ENCODE peak calls at places on chromosome 16, in ten cellular contexts. Y is brain microvascular endothelial cell, R is thoracic aorta, A is AG10803, S is RWPE1, Z is neural progenitor cell, U is fibroblast of villous mesenchyme, E is mucosa of descending colon, P is BJ, W is Calu3. L is an unnamed sample.
A peak's percentile ranks its signal among the peaks of the same experiment; 100 is the strongest.

GRCh38 chr16:52597772-52598483 is 51.0 kb upstream of the TOX3 start:
- DNase-seq in Y (no peak), Z (peak; percentile 62), W (peak; percentile 70), R (no peak), E (no peak), A (no peak), P (no peak), U (no peak), S (peak; percentile 17), L (no peak)

GRCh38 chr16:57528499-57529323 is 7.7 kb downstream of the CCDC102A start:
- DNase-seq in Z (peak; percentile 89), S (no peak), A (no peak), U (no peak), Y (no peak), E (peak; percentile 78), W (peak; percentile 70), R (no peak), P (no peak), L (no peak)

GRCh38 chr16:80298676-80299075 is 242.1 kb upstream of the DYNLRB2 start:
- DNase-seq in P (no peak), S (no peak), U (no peak), R (no peak), E (no peak), A (no peak), W (no peak), Y (no peak), Z (no peak), L (no peak)

GRCh38 chr16:12349950-12350842 is 373.7 kb downstream of the SNX29 start:
- DNase-seq in R (no peak), A (no peak), P (no peak), U (no peak), W (no peak), S (no peak), Y (no peak), E (no peak), Z (no peak), L (no peak)

GRCh38 chr16:88633684-88634140 is 4.7 kb upstream of the IL17C start:
- DNase-seq in S (no peak), E (peak; percentile 83), Y (peak; percentile 30), Z (peak; percentile 69), W (peak; percentile 64), U (peak; percentile 44), P (no peak), A (no peak), R (no peak), L (no peak)

GRCh38 chr16:53717577-53717976 is 13.6 kb downstream of the FTO start:
- DNase-seq in A (no peak), Z (no peak), R (no peak), E (no peak), P (no peak), W (no peak), U (no peak), Y (no peak), S (no peak), L (no peak)

GRCh38 chr16:76280421-76280820 is 3.2 kb downstream of the CNTNAP4 start:
- DNase-seq in R (no peak), U (no peak), Z (no peak), A (no peak), P (no peak), W (no peak), Y (no peak), S (no peak), E (no peak), L (no peak)

GRCh38 chr16:10688291-10688690 is 6.4 kb downstream of the TEKT5 start:
- DNase-seq in R (no peak), W (peak; percentile 56), E (no peak), S (no peak), U (no peak), P (no peak), Y (no peak), A (no peak), Z (no peak), L (no peak)

GRCh38 chr16:10736926-10737625 is 6.6 kb upstream of the NUBP1 start:
- DNase-seq in P (no peak), Z (peak; percentile 69), E (no peak), U (peak; percentile 74), W (peak; percentile 79), R (no peak), S (peak; percentile 65), Y (peak; percentile 44), A (peak; percentile 61), L (peak; percentile 62)

GRCh38 chr16:87570938-87571867 is 31.1 kb upstream of the JPH3 start:
- DNase-seq in Y (no peak), A (peak; percentile 61), P (no peak), E (no peak), Z (peak; percentile 73), W (peak; percentile 80), R (peak; percentile 28), S (no peak), U (peak; percentile 67), L (no peak)

GRCh38 chr16:56281256-56281805 is 90.0 kb downstream of the GNAO1 start:
- DNase-seq in R (no peak), Z (peak; percentile 95), W (no peak), Y (peak; percentile 11), E (no peak), S (peak; percentile 35), A (no peak), U (no peak), P (no peak), L (peak; percentile 41)
- TF ChIP-seq CTCF in R (no peak), Z (peak; percentile 62), W (peak; percentile 23), Y (peak; percentile 68), E (no peak), S (no peak), A (peak; percentile 49), U (peak; percentile 44), P (peak; percentile 52), L (peak; percentile 52)

DNA sequence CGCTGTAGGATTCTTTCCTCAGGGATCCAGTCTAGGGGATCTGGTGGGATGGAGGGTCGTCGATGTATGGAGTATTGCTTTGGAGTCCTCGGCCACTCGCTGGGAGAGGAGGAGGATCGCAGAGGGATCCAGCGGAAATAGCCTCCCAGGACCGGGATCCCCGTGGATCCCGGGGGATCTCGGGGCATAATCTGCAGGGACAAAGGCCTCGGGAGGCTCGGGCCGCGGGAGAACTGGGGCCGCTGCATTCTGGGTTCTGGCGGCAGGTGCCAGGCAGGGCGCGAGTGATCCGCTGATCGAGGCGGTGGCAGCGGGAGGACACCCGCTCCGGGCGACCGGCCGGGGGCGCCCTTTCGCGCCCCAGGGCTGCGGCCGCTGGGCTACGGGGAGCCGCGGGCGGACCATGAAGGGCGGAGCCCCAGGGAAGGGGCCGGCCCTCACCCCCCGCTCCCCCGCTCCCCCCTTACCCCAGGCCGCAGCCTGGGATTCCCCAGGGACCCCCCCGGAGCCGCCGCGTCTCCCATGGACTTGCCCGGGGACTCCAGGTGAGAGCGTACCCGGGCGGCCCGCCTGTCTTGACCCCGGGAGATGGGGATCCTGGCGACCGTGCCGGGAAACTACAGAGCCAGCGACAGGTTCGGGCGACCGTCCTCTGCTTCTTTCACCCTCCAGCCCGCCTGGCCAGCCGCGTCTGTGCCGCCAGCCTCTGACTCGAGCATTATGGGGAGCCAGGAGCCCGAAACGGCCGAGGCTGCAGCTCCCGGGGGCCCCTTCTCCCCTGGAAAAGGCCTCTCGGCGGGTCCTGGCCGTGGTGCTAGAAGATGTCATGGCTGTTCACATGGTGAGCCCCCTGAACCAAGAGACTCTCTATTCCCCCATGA is 604 bp downstream of the PRR14 start:
- DNase-seq in E (peak; percentile 85), U (peak; percentile 53), Y (peak; percentile 13), R (no peak), S (peak; percentile 40), Z (peak; percentile 84), P (no peak), A (peak; percentile 69), W (peak; percentile 86), L (peak; percentile 42)
- TF ChIP-seq CTCF in E (peak; percentile 79), U (peak; percentile 41), Y (peak; percentile 46), R (peak; percentile 61), S (peak; percentile 79), Z (peak; percentile 68), P (peak; percentile 52), A (peak; percentile 40), W (peak; percentile 78), L (peak; percentile 69)

GRCh38 chr16:66512589-66513404 is 37.1 kb downstream of the TK2 start:
- DNase-seq in R (no peak), A (peak; percentile 71), U (peak; percentile 68), S (no peak), Y (peak; percentile 58), W (peak; percentile 66), P (no peak), Z (no peak), E (no peak), L (no peak)

GRCh38 chr16:66516172-66516807 is 33.6 kb downstream of the TK2 start:
- DNase-seq in U (no peak), P (no peak), R (no peak), Y (no peak), S (no peak), Z (no peak), E (no peak), A (no peak), W (peak; percentile 35), L (no peak)

GRCh38 chr16:66516808-66517585 is 32.9 kb downstream of the TK2 start:
- DNase-seq in Z (peak; percentile 18), E (peak; percentile 97), W (peak; percentile 98), P (peak; percentile 95), R (peak; percentile 97), A (peak; percentile 98), U (peak; percentile 99), S (peak; percentile 96), Y (peak; percentile 97), L (peak; percentile 53)

GRCh38 chr16:66517586-66518263 is 32.2 kb downstream of the TK2 start:
- DNase-seq in U (no peak), Z (no peak), E (no peak), W (no peak), P (no peak), S (no peak), R (no peak), Y (no peak), A (no peak), L (no peak)

GRCh38 chr16:66515543-66516171 is 34.3 kb downstream of the TK2 start:
- DNase-seq in S (no peak), P (no peak), W (peak; percentile 62), Z (no peak), R (no peak), U (peak; percentile 40), A (peak; percentile 91), E (no peak), Y (peak; percentile 58), L (no peak)
- TF ChIP-seq CTCF in S (no peak), P (peak; percentile 61), W (peak; percentile 34), Z (peak; percentile 15), R (peak; percentile 75), U (peak; percentile 60), A (peak; percentile 59), E (no peak), Y (peak; percentile 74), L (peak; percentile 39)

GRCh38 chr16:24037335-24037734 is 201.6 kb downstream of the PRKCB start:
- DNase-seq in Z (no peak), Y (no peak), P (no peak), A (no peak), W (no peak), E (no peak), S (no peak), U (no peak), R (no peak), L (no peak)

GRCh38 chr16:24036038-24036543 is 200.3 kb downstream of the PRKCB start:
- DNase-seq in A (no peak), P (no peak), U (no peak), S (no peak), Z (no peak), W (no peak), E (no peak), Y (no peak), R (no peak), L (no peak)

GRCh38 chr16:24036614-24037013 is 200.8 kb downstream of the PRKCB start:
- DNase-seq in P (no peak), Z (peak; percentile 61), Y (peak; percentile 38), R (no peak), E (no peak), W (peak; percentile 62), U (peak; percentile 28), A (peak; percentile 40), S (peak; percentile 76), L (peak; percentile 52)

GRCh38 chr16:24035127-24035842 is 199.5 kb downstream of the PRKCB start:
- DNase-seq in U (no peak), A (no peak), Y (no peak), P (no peak), W (no peak), S (no peak), Z (peak; percentile 14), R (no peak), E (peak; percentile 56), L (no peak)
- TF ChIP-seq CTCF in U (no peak), A (no peak), Y (no peak), P (no peak), W (no peak), S (no peak), Z (no peak), R (no peak), E (no peak), L (no peak)